ENCODE peak calls at places on chromosomes 4 and X, in five cellular contexts. L is progenitor cell of endocrine pancreas, A is hippocampal formation, I is GM06990, Z is psoas muscle. R is an unnamed sample.

GRCh38 chr4:26459054-26459755 is 31.1 kb downstream of the CCKAR start:
- DNase-seq in L (no peak), A (no peak), I (peak; percentile 37), Z (no peak), R (no peak)

GRCh38 chrX:18098704-18099103 is 122.0 kb downstream of the BEND2 start:
- DNase-seq in L (no peak), A (peak; percentile 2), I (no peak), Z (no peak), R (no peak)

GRCh38 chr4:153788064-153788418 is 842 bp downstream of the SFRP2 start:
- DNase-seq in L (no peak), A (no peak), I (no peak), Z (peak; percentile 18), R (no peak)

GRCh38 chr4:110514889-110515479 is 39.0 kb downstream of the ENPEP start:
- DNase-seq in L (no peak), A (no peak), I (no peak), Z (no peak), R (no peak)

GRCh38 chr4:152501846-152502536 is 33.9 kb downstream of the FBXW7 start:
- DNase-seq in L (no peak), A (no peak), I (peak; percentile 37), Z (no peak), R (no peak)

GRCh38 chr4:25749150-25749794 is 93.6 kb downstream of the SLC34A2 start:
- DNase-seq in L (no peak), A (no peak), I (no peak), Z (no peak), R (no peak)

GRCh38 chr4:8905773-8906667 is 34.4 kb upstream of the HMX1 start:
- DNase-seq in L (no peak), A (no peak), I (no peak), Z (no peak), R (no peak)

GRCh38 chrX:26783512-26784225 is 567.7 kb downstream of the MAGEB5 start:
- DNase-seq in L (no peak), A (no peak), I (no peak), Z (no peak), R (peak; percentile 51)

GRCh38 chr4:28686618-28687017 is 1826.0 kb downstream of the STIM2 start:
- DNase-seq in L (peak; percentile 15), A (peak; percentile 36), I (no peak), Z (no peak), R (no peak)

GRCh38 chr4:188839704-188840103 is 700.5 kb downstream of the TRIML1 start:
- DNase-seq in L (no peak), A (no peak), I (no peak), Z (no peak), R (no peak)

GRCh38 chr4:91243132-91243531 is 1060.6 kb upstream of the GRID2 start:
- DNase-seq in L (no peak), A (no peak), I (no peak), Z (no peak), R (peak; percentile 81)

GRCh38 chr4:102761478-102761790 is 666 bp upstream of the MANBA start:
- DNase-seq in L (no peak), A (peak; percentile 58), I (no peak), Z (no peak), R (peak; percentile 18)

GRCh38 chrX:150934453-150934852 is 36.0 kb upstream of the CD99L2 start:
- DNase-seq in L (no peak), A (no peak), I (no peak), Z (no peak), R (peak; percentile 88)

GRCh38 chr4:86653237-86653865 is 59.2 kb downstream of the PTPN13 start:
- DNase-seq in L (no peak), A (no peak), I (no peak), Z (no peak), R (no peak)